ENCODE peak calls at places on chromosomes 11 and 22, in six cellular contexts. One of them, this sample, is unnamed.

GRCh38 chr11:119000906-119001305 is 3.0 kb downstream of the CENATAC start:
- DNase-seq in fibroblast of lung: peak; percentile 53
- DNase-seq in BE2C: no peak
- DNase-seq in naive thymus-derived CD4-positive, alpha-beta T cell: no peak
- DNase-seq in heart left ventricle: no peak
- DNase-seq in sigmoid colon: no peak
- DNase-seq in this sample: no peak

GRCh38 chr11:110833033-110833484 is 120.8 kb upstream of the ARHGAP20 start:
- DNase-seq in naive thymus-derived CD4-positive, alpha-beta T cell: no peak
- DNase-seq in heart left ventricle: no peak
- DNase-seq in fibroblast of lung: peak; percentile 89
- DNase-seq in BE2C: no peak
- DNase-seq in sigmoid colon: no peak
- DNase-seq in this sample: no peak

GRCh38 chr11:15216678-15217077 is 102.0 kb downstream of the INSC start:
- DNase-seq in fibroblast of lung: no peak
- DNase-seq in BE2C: no peak
- DNase-seq in sigmoid colon: no peak
- DNase-seq in heart left ventricle: no peak
- DNase-seq in naive thymus-derived CD4-positive, alpha-beta T cell: no peak
- DNase-seq in this sample: no peak

GRCh38 chr22:41578114-41578513 is 11.5 kb downstream of the PMM1 start:
- DNase-seq in fibroblast of lung: no peak
- DNase-seq in heart left ventricle: peak; percentile 60
- DNase-seq in BE2C: no peak
- DNase-seq in sigmoid colon: no peak
- DNase-seq in naive thymus-derived CD4-positive, alpha-beta T cell: no peak
- DNase-seq in this sample: no peak

GRCh38 chr11:3086671-3087150 is 29.5 kb upstream of the CARS1 start:
- DNase-seq in sigmoid colon: no peak
- DNase-seq in fibroblast of lung: no peak
- DNase-seq in naive thymus-derived CD4-positive, alpha-beta T cell: no peak
- DNase-seq in BE2C: no peak
- DNase-seq in heart left ventricle: no peak
- DNase-seq in this sample: no peak

GRCh38 chr11:64864473-64865285 is 13.7 kb downstream of the EHD1 start:
- DNase-seq in sigmoid colon: peak; percentile 94
- DNase-seq in heart left ventricle: peak; percentile 86
- DNase-seq in BE2C: no peak
- DNase-seq in fibroblast of lung: peak; percentile 98
- DNase-seq in naive thymus-derived CD4-positive, alpha-beta T cell: peak; percentile 63
- DNase-seq in this sample: no peak

GRCh38 chr11:132131962-132132361 is 761.5 kb downstream of the NTM start:
- DNase-seq in sigmoid colon: no peak
- DNase-seq in fibroblast of lung: no peak
- DNase-seq in heart left ventricle: no peak
- DNase-seq in BE2C: no peak
- DNase-seq in naive thymus-derived CD4-positive, alpha-beta T cell: no peak
- DNase-seq in this sample: no peak

GRCh38 chr11:117719480-117719879 is 77.5 kb downstream of the DSCAML1 start:
- DNase-seq in sigmoid colon: no peak
- DNase-seq in BE2C: no peak
- DNase-seq in fibroblast of lung: no peak
- DNase-seq in naive thymus-derived CD4-positive, alpha-beta T cell: no peak
- DNase-seq in heart left ventricle: no peak
- DNase-seq in this sample: no peak

DNA sequence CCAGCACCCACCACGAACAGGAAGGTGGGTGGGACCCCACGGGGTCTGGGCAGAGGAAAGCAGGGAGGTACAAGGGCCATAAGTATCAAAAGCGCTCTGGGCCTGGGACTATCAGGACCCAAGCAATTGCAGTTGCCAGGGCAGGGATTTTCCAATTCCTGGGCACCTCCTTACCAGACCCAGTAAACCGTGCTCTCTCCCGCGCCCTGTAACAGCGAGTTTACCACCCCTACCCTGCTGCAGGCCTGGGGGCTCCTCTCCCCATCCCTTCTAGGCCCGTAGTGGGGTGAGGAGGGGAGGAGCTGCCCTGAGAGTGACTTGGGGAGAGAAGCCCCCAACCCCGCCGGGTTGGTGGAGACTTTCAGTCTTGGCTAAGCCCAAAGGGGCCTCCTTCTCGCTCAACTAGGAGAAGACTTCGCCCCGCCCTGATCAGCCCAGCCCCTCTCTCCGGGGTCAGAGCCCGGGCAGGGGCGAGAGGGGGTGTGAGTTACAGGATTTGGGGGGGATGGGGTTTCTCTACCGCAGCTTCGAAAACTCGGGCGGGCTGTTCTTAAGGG is 5.4 kb downstream of the PAX6 start:
- DNase-seq in BE2C: no peak
- DNase-seq in sigmoid colon: no peak
- DNase-seq in naive thymus-derived CD4-positive, alpha-beta T cell: no peak
- DNase-seq in heart left ventricle: no peak
- DNase-seq in fibroblast of lung: peak; percentile 83
- DNase-seq in this sample: no peak
- H3K9me3 ChIP-seq in BE2C: no peaks in the 10 kb centered on the region
- H3K9me3 ChIP-seq in sigmoid colon: no peaks in the 10 kb centered on the region
- H3K9me3 ChIP-seq in naive thymus-derived CD4-positive, alpha-beta T cell: no peaks in the 10 kb centered on the region
- H3K9me3 ChIP-seq in heart left ventricle: no peaks in the 10 kb centered on the region
- H3K9me3 ChIP-seq in fibroblast of lung: no peaks in the 10 kb centered on the region
- H3K9me3 ChIP-seq in this sample: no peaks in the 10 kb centered on the region

DNA sequence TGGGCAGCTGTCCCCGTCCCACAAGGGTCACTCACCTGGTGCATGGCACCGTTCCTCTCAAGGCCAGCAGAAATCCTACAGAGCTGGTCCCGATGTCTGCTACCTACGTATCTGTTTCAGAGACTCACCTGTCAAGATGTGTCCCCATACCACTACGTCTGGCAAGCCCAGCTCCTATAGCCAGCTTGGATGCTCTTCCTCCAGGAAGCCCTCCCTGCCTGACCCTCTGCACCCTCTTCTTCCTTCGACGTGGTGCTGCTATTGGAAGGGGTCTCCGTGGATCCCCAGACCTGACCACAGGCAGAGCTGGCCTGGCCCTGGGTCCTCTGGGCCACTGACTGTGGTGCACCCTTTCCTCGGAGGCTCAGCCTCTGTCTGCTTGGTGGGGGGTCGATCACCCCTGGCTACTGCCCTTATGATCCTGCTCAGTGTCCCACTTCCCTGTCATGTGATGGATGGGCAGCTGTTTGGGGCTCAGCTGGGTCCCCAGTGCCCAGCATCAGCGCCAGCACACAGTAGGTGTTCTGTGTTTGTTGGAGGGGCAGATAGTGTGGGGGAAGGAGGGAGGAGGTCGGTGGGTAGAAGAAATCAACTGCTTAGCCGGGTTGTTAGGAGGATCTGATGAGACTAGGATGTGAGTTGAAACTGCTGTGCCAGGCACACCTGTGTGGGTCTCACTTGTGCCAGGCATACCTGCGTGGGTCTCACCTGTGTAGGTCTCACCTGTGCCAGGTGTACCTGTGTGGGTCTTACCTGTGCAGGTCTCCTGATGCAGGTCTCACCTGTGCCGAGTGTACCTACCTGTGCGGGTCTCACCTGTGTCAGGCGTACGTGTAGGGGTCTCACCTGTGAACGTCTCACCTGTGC is 21.7 kb upstream of the ARHGAP8 start:
- DNase-seq in naive thymus-derived CD4-positive, alpha-beta T cell: no peak
- DNase-seq in sigmoid colon: no peak
- DNase-seq in BE2C: no peak
- DNase-seq in heart left ventricle: no peak
- DNase-seq in fibroblast of lung: no peak
- DNase-seq in this sample: no peak
- H3K9me3 ChIP-seq in naive thymus-derived CD4-positive, alpha-beta T cell: no peaks in the 10 kb centered on the region
- H3K9me3 ChIP-seq in sigmoid colon: no peaks in the 10 kb centered on the region
- H3K9me3 ChIP-seq in BE2C: no peaks in the 10 kb centered on the region
- H3K9me3 ChIP-seq in heart left ventricle: no peaks in the 10 kb centered on the region
- H3K9me3 ChIP-seq in fibroblast of lung: no peaks in the 10 kb centered on the region
- H3K9me3 ChIP-seq in this sample: no peaks in the 10 kb centered on the region

DNA sequence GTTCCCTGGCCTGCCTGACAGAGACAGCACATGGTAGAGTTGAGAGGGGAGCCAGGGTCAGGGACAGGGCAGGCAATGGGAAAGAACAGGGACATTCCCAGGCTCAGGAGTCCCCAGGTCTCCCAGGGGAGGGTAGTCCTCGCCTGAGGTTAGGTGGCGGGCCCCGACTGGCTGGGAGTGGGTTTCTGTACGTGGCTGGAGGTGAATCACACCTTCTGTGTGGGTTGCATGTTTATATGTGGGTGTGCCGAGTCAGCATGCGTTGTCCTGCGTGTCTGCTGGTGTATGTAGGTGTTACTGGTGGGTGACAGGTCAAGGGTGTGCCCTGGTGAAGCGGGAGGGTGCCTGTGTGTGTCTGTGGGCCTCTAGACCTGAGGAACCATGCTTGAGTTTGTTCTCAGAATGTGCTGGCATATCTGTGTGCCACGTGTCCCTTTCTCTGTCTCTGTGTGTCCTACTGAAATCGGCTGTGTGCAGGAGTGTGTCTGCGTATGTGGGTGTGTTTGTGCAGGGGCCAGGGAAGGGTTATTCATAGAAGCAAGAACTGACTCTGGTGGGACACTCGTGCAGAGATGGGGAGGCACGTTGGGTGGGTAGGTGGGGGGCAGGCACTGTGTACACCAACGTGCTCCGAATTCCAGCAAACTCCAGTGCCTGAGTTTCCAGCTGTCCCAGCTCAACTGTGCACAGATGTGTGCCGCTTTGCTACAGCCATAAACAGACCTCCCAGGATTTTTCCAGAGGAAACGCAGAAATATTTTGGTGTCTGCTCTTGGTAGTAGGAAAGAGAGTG is 23.8 kb upstream of the OAF start:
- DNase-seq in BE2C: no peak
- DNase-seq in naive thymus-derived CD4-positive, alpha-beta T cell: no peak
- DNase-seq in sigmoid colon: peak; percentile 74
- DNase-seq in fibroblast of lung: peak; percentile 59
- DNase-seq in heart left ventricle: peak; percentile 57
- DNase-seq in this sample: no peak
- H3K9me3 ChIP-seq in BE2C: no peaks in the 10 kb centered on the region
- H3K9me3 ChIP-seq in naive thymus-derived CD4-positive, alpha-beta T cell: no peaks in the 10 kb centered on the region
- H3K9me3 ChIP-seq in sigmoid colon: no peaks in the 10 kb centered on the region
- H3K9me3 ChIP-seq in fibroblast of lung: no peaks in the 10 kb centered on the region
- H3K9me3 ChIP-seq in heart left ventricle: no peaks in the 10 kb centered on the region
- H3K9me3 ChIP-seq in this sample: peaks cover 7% of the 10 kb centered on the region

DNA sequence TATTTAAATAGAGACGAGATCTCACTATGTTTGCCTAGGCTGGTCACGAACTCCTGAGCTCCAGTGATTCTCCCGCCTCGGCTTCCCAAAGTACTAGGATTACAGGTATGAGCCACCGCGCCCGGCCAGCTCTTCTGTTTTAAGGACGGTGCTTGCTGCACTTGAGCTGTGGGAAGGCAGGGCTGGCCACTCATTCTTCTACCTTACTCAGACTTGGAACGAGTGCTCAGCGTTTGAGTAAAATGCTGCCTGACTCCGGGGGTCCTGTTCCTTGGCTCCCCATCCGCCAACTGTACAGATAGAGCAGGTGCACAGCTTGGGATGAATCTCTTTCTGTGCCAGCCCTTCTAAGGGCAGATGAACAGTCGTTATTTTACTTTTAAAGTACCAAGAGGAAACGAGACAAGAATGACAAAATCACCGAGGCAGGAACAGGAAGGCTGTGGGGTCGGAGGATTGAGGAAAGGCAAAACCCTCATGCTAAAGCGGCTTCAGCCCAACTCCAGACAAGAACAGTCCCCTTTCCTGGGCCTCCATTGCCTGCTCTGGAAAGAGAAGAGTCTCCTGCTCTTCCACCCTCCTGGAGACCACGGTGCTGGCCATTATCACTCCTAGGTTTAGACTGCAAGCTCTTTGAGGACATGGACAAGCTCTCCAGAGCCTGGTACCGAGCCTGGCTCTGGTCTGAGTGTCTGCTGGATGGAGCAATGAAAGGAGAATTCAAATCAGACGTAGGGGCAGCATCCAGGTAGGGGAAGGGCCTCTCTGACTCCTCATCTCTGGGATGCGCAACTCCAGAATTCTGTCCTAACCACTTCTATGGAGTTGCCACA is 1.0 kb upstream of the SUN2 start:
- DNase-seq in naive thymus-derived CD4-positive, alpha-beta T cell: peak; percentile 40
- DNase-seq in heart left ventricle: no peak
- DNase-seq in fibroblast of lung: peak; percentile 9
- DNase-seq in BE2C: no peak
- DNase-seq in sigmoid colon: no peak
- DNase-seq in this sample: no peak
- H3K9me3 ChIP-seq in naive thymus-derived CD4-positive, alpha-beta T cell: no peaks in the 10 kb centered on the region
- H3K9me3 ChIP-seq in heart left ventricle: no peaks in the 10 kb centered on the region
- H3K9me3 ChIP-seq in fibroblast of lung: no peaks in the 10 kb centered on the region
- H3K9me3 ChIP-seq in BE2C: no peaks in the 10 kb centered on the region
- H3K9me3 ChIP-seq in sigmoid colon: no peaks in the 10 kb centered on the region
- H3K9me3 ChIP-seq in this sample: peaks cover 2% of the 10 kb centered on the region

GRCh38 chr22:47342446-47342845 is 580.0 kb downstream of the TBC1D22A start:
- DNase-seq in fibroblast of lung: no peak
- DNase-seq in BE2C: no peak
- DNase-seq in sigmoid colon: no peak
- DNase-seq in naive thymus-derived CD4-positive, alpha-beta T cell: no peak
- DNase-seq in heart left ventricle: no peak
- DNase-seq in this sample: no peak
- H3K9me3 ChIP-seq in fibroblast of lung: no peaks in the 10 kb centered on the region
- H3K9me3 ChIP-seq in BE2C: no peaks in the 10 kb centered on the region
- H3K9me3 ChIP-seq in sigmoid colon: no peaks in the 10 kb centered on the region
- H3K9me3 ChIP-seq in naive thymus-derived CD4-positive, alpha-beta T cell: no peaks in the 10 kb centered on the region
- H3K9me3 ChIP-seq in heart left ventricle: no peaks in the 10 kb centered on the region
- H3K9me3 ChIP-seq in this sample: peaks cover 44% of the 10 kb centered on the region

GRCh38 chr22:48175721-48176120 is 1413.3 kb downstream of the TBC1D22A start:
- DNase-seq in BE2C: no peak
- DNase-seq in naive thymus-derived CD4-positive, alpha-beta T cell: no peak
- DNase-seq in heart left ventricle: no peak
- DNase-seq in fibroblast of lung: no peak
- DNase-seq in sigmoid colon: no peak
- DNase-seq in this sample: no peak
- H3K9me3 ChIP-seq in BE2C: peaks cover 4% of the 10 kb centered on the region
- H3K9me3 ChIP-seq in naive thymus-derived CD4-positive, alpha-beta T cell: no peaks in the 10 kb centered on the region
- H3K9me3 ChIP-seq in heart left ventricle: no peaks in the 10 kb centered on the region
- H3K9me3 ChIP-seq in fibroblast of lung: no peaks in the 10 kb centered on the region
- H3K9me3 ChIP-seq in sigmoid colon: no peaks in the 10 kb centered on the region
- H3K9me3 ChIP-seq in this sample: no peaks in the 10 kb centered on the region